ENCODE peak calls at places on chromosome 7, in six cellular contexts. C is GM13977; D is WTC11; Y is HEK293T; U is activated T-helper 9 cell treated with anti-CD3 and anti-CD28 coated beads, Interleukin-2, amount 50 U/mL, for 16 hours; J is heart right ventricle. M is an unnamed sample.

GRCh38 chr7:102012941-102013461 is 195.6 kb downstream of the CUX1 start:
- DNase-seq in U (no peak), C (no peak), D (no peak), J (no peak), Y (no peak), M (no peak)

GRCh38 chr7:7761974-7762769 is 43.8 kb upstream of the RPA3 start:
- DNase-seq in J (no peak), C (peak), U (no peak), Y (no peak), D (no peak), M (no peak)

GRCh38 chr7:17741426-17741825 is 198.9 kb downstream of the SNX13 start:
- DNase-seq in D (no peak), U (no peak), C (no peak), Y (no peak), J (no peak), M (no peak)

GRCh38 chr7:142364551-142364950 is 106.7 kb upstream of the PRSS58 start:
- DNase-seq in U (no peak), Y (no peak), J (no peak), C (no peak), D (no peak), M (no peak)

GRCh38 chr7:149796287-149796860 is 23.0 kb upstream of the ZNF467 start:
- DNase-seq in U (no peak), D (peak), Y (no peak), C (no peak), J (no peak), M (no peak)

GRCh38 chr7:26379711-26380110 is 88.0 kb downstream of the SNX10 start:
- DNase-seq in J (no peak), Y (no peak), U (no peak), D (no peak), C (no peak), M (peak)

GRCh38 chr7:29113384-29114102 is 32.8 kb downstream of the CPVL start:
- DNase-seq in J (no peak), C (no peak), D (peak), U (no peak), Y (peak), M (peak)

GRCh38 chr7:158449266-158449665 is 138.4 kb downstream of the PTPRN2 start:
- DNase-seq in J (no peak), U (no peak), Y (no peak), D (no peak), C (no peak), M (no peak)

M was measured in NCI-H510A treated with DMSO at 0.1 percent for 48 hours.